ENCODE peak calls at places on chromosomes 3 and 15, in five cellular contexts. H is sigmoid colon; Y is WTC11; E is stimulated activated CD8-positive, alpha-beta memory T cell treated with anti-CD3 and anti-CD28 coated beads, Interleukin-2, amount 100 ng/mL, for 48 hours; J is cardiac fibroblast. S is an unnamed sample.

GRCh38 chr15:28960979-28961378 is 75.2 kb downstream of the APBA2 start:
- DNase-seq in J (peak), E (no peak), H (no peak), Y (no peak), S (no peak)

GRCh38 chr3:107662109-107662477 is 139.3 kb downstream of the BBX start:
- DNase-seq in E (no peak), J (peak), H (peak), Y (no peak), S (no peak)

GRCh38 chr3:52046186-52046913 is 10.0 kb downstream of the DUSP7 start:
- DNase-seq in E (no peak), Y (no peak), J (peak), H (no peak), S (no peak)

GRCh38 chr3:116140100-116140689 is 305.1 kb downstream of the LSAMP start:
- DNase-seq in E (no peak), J (peak), Y (no peak), H (no peak), S (peak)

GRCh38 chr3:30112904-30113484 is 493.4 kb upstream of the TGFBR2 start:
- DNase-seq in H (no peak), E (no peak), J (peak), Y (no peak), S (no peak)

GRCh38 chr3:55330756-55331155 is 156.3 kb downstream of the WNT5A start:
- DNase-seq in H (no peak), E (no peak), Y (no peak), J (no peak), S (no peak)

GRCh38 chr3:52507359-52507758 is 12.2 kb downstream of the STAB1 start:
- DNase-seq in E (no peak), J (peak), H (no peak), Y (no peak), S (no peak)

GRCh38 chr3:9142346-9142745 is 107.1 kb downstream of the SRGAP3 start:
- DNase-seq in H (no peak), J (no peak), E (no peak), Y (no peak), S (no peak)

GRCh38 chr3:52039426-52039825 is 16.9 kb downstream of the DUSP7 start:
- DNase-seq in J (no peak), Y (no peak), E (no peak), H (no peak), S (no peak)

GRCh38 chr3:46020766-46021510 is 6.3 kb downstream of the XCR1 start:
- DNase-seq in J (no peak), H (no peak), E (no peak), Y (no peak), S (no peak)

S was measured in GM18507.